ENCODE peak calls at places on chromosomes 7 and 10, in six cellular contexts. One of them, this sample, is unnamed.
A peak's percentile ranks its signal among the peaks of the same experiment; 100 is the strongest.

GRCh38 chr10:32155075-32155516 is 98.9 kb upstream of the KIF5B start:
- DNase-seq in neuronal stem cell: no peak
- DNase-seq in H9: no peak
- DNase-seq in H1: no peak
- DNase-seq in IMR-90: peak; percentile 63
- DNase-seq in mesenchymal stem cell: peak; percentile 56
- DNase-seq in this sample: no peak

GRCh38 chr7:104956753-104957450 is 57.1 kb upstream of the KMT2E start:
- DNase-seq in neuronal stem cell: no peak
- DNase-seq in H9: no peak
- DNase-seq in H1: no peak
- DNase-seq in IMR-90: peak; percentile 98
- DNase-seq in mesenchymal stem cell: peak; percentile 99
- DNase-seq in this sample: no peak

GRCh38 chr10:4498763-4499251 is 327.2 kb upstream of the AKR1E2 start:
- DNase-seq in neuronal stem cell: no peak
- DNase-seq in H9: no peak
- DNase-seq in H1: no peak
- DNase-seq in IMR-90: peak; percentile 94
- DNase-seq in mesenchymal stem cell: peak; percentile 83
- DNase-seq in this sample: no peak

GRCh38 chr10:17665742-17666141 is 21.8 kb downstream of the STAM start:
- DNase-seq in neuronal stem cell: no peak
- DNase-seq in H9: no peak
- DNase-seq in H1: no peak
- DNase-seq in IMR-90: peak; percentile 95
- DNase-seq in mesenchymal stem cell: peak; percentile 94
- DNase-seq in this sample: peak; percentile 45

GRCh38 chr7:18702071-18702829 is 206.7 kb downstream of the HDAC9 start:
- DNase-seq in neuronal stem cell: no peak
- DNase-seq in H9: no peak
- DNase-seq in H1: no peak
- DNase-seq in IMR-90: no peak
- DNase-seq in mesenchymal stem cell: no peak
- DNase-seq in this sample: no peak

GRCh38 chr10:90462761-90463160 is 395.1 kb downstream of the HTR7 start:
- DNase-seq in neuronal stem cell: no peak
- DNase-seq in H9: no peak
- DNase-seq in H1: no peak
- DNase-seq in IMR-90: peak; percentile 31
- DNase-seq in mesenchymal stem cell: peak; percentile 47
- DNase-seq in this sample: no peak

GRCh38 chr7:21338728-21339164 is 89.1 kb upstream of the SP4 start:
- DNase-seq in neuronal stem cell: no peak
- DNase-seq in H9: no peak
- DNase-seq in H1: no peak
- DNase-seq in IMR-90: no peak
- DNase-seq in mesenchymal stem cell: no peak
- DNase-seq in this sample: no peak

GRCh38 chr7:155914341-155914740 is 102.1 kb upstream of the SHH start:
- DNase-seq in neuronal stem cell: no peak
- DNase-seq in H9: no peak
- DNase-seq in H1: no peak
- DNase-seq in IMR-90: no peak
- DNase-seq in mesenchymal stem cell: no peak
- DNase-seq in this sample: no peak

GRCh38 chr10:15990523-15991129 is 130.3 kb upstream of the MINDY3 start:
- DNase-seq in neuronal stem cell: no peak
- DNase-seq in H9: no peak
- DNase-seq in H1: no peak
- DNase-seq in IMR-90: no peak
- DNase-seq in mesenchymal stem cell: no peak
- DNase-seq in this sample: no peak

GRCh38 chr7:19317461-19317860 is 172.2 kb upstream of the FERD3L start:
- DNase-seq in neuronal stem cell: no peak
- DNase-seq in H9: no peak
- DNase-seq in H1: no peak
- DNase-seq in IMR-90: peak; percentile 9
- DNase-seq in mesenchymal stem cell: no peak
- DNase-seq in this sample: no peak

GRCh38 chr7:25854608-25855497 is 297.1 kb upstream of the NFE2L3 start:
- DNase-seq in neuronal stem cell: peak; percentile 97
- DNase-seq in H9: peak; percentile 92
- DNase-seq in H1: no peak
- DNase-seq in IMR-90: peak; percentile 100
- DNase-seq in mesenchymal stem cell: peak; percentile 100
- DNase-seq in this sample: peak; percentile 100

GRCh38 chr7:133293390-133294110 is 40.7 kb downstream of the EXOC4 start:
- DNase-seq in neuronal stem cell: no peak
- DNase-seq in H9: no peak
- DNase-seq in H1: no peak
- DNase-seq in IMR-90: no peak
- DNase-seq in mesenchymal stem cell: no peak
- DNase-seq in this sample: no peak

GRCh38 chr7:117333168-117333567 is 10.3 kb upstream of the WNT2 start:
- DNase-seq in neuronal stem cell: no peak
- DNase-seq in H9: no peak
- DNase-seq in H1: no peak
- DNase-seq in IMR-90: no peak
- DNase-seq in mesenchymal stem cell: no peak
- DNase-seq in this sample: no peak

GRCh38 chr10:5545778-5546710 is 21.3 kb downstream of the CALML3 start:
- DNase-seq in neuronal stem cell: no peak
- DNase-seq in H9: no peak
- DNase-seq in H1: no peak
- DNase-seq in IMR-90: peak; percentile 97
- DNase-seq in mesenchymal stem cell: peak; percentile 93
- DNase-seq in this sample: no peak

GRCh38 chr7:154353385-154353784 is 301.2 kb downstream of the DPP6 start:
- DNase-seq in neuronal stem cell: no peak
- DNase-seq in H9: no peak
- DNase-seq in H1: no peak
- DNase-seq in IMR-90: no peak
- DNase-seq in mesenchymal stem cell: no peak
- DNase-seq in this sample: no peak

GRCh38 chr10:38025283-38025682 is 14.8 kb downstream of the ZNF33A start:
- DNase-seq in neuronal stem cell: no peak
- DNase-seq in H9: no peak
- DNase-seq in H1: no peak
- DNase-seq in IMR-90: no peak
- DNase-seq in mesenchymal stem cell: no peak
- DNase-seq in this sample: no peak

GRCh38 chr7:106757846-106758245 is 96.9 kb upstream of the CCDC71L start:
- DNase-seq in neuronal stem cell: no peak
- DNase-seq in H9: no peak
- DNase-seq in H1: no peak
- DNase-seq in IMR-90: peak; percentile 64
- DNase-seq in mesenchymal stem cell: no peak
- DNase-seq in this sample: no peak

GRCh38 chr7:44286618-44287487 is 38.5 kb downstream of the CAMK2B start:
- DNase-seq in neuronal stem cell: no peak
- DNase-seq in H9: peak; percentile 18
- DNase-seq in H1: peak; percentile 31
- DNase-seq in IMR-90: no peak
- DNase-seq in mesenchymal stem cell: no peak
- DNase-seq in this sample: no peak

GRCh38 chr10:61760943-61761824 is 98.5 kb downstream of the CABCOCO1 start:
- DNase-seq in neuronal stem cell: no peak
- DNase-seq in H9: no peak
- DNase-seq in H1: no peak
- DNase-seq in IMR-90: peak; percentile 87
- DNase-seq in mesenchymal stem cell: peak; percentile 84
- DNase-seq in this sample: no peak

GRCh38 chr10:123974406-123974805 is 82.8 kb upstream of the CPXM2 start:
- DNase-seq in neuronal stem cell: no peak
- DNase-seq in H9: no peak
- DNase-seq in H1: peak; percentile 46
- DNase-seq in IMR-90: peak; percentile 20
- DNase-seq in mesenchymal stem cell: peak; percentile 60
- DNase-seq in this sample: peak; percentile 67

GRCh38 chr7:121379930-121380329 is 16.2 kb downstream of the FAM3C start:
- DNase-seq in neuronal stem cell: no peak
- DNase-seq in H9: no peak
- DNase-seq in H1: no peak
- DNase-seq in IMR-90: no peak
- DNase-seq in mesenchymal stem cell: no peak
- DNase-seq in this sample: no peak

GRCh38 chr10:44370731-44371248 is 14.1 kb downstream of the CXCL12 start:
- DNase-seq in neuronal stem cell: no peak
- DNase-seq in H9: peak; percentile 85
- DNase-seq in H1: peak; percentile 80
- DNase-seq in IMR-90: no peak
- DNase-seq in mesenchymal stem cell: no peak
- DNase-seq in this sample: peak; percentile 96

GRCh38 chr7:80095545-80095944 is 39.1 kb upstream of the GNAI1 start:
- DNase-seq in neuronal stem cell: no peak
- DNase-seq in H9: no peak
- DNase-seq in H1: no peak
- DNase-seq in IMR-90: peak; percentile 29
- DNase-seq in mesenchymal stem cell: peak; percentile 32
- DNase-seq in this sample: no peak

GRCh38 chr10:75774780-75775490 is 343.5 kb downstream of the LRMDA start:
- DNase-seq in neuronal stem cell: no peak
- DNase-seq in H9: no peak
- DNase-seq in H1: no peak
- DNase-seq in IMR-90: no peak
- DNase-seq in mesenchymal stem cell: no peak
- DNase-seq in this sample: no peak

GRCh38 chr10:75779276-75779675 is 347.9 kb downstream of the LRMDA start:
- DNase-seq in neuronal stem cell: no peak
- DNase-seq in H9: no peak
- DNase-seq in H1: no peak
- DNase-seq in IMR-90: no peak
- DNase-seq in mesenchymal stem cell: no peak
- DNase-seq in this sample: no peak

GRCh38 chr10:75782463-75783248 is 351.2 kb downstream of the LRMDA start:
- DNase-seq in neuronal stem cell: no peak
- DNase-seq in H9: no peak
- DNase-seq in H1: no peak
- DNase-seq in IMR-90: no peak
- DNase-seq in mesenchymal stem cell: no peak
- DNase-seq in this sample: no peak

GRCh38 chr10:75776738-75777504 is 345.5 kb downstream of the LRMDA start:
- DNase-seq in neuronal stem cell: no peak
- DNase-seq in H9: no peak
- DNase-seq in H1: no peak
- DNase-seq in IMR-90: no peak
- DNase-seq in mesenchymal stem cell: no peak
- DNase-seq in this sample: no peak

GRCh38 chr10:75778665-75779064 is 347.2 kb downstream of the LRMDA start:
- DNase-seq in neuronal stem cell: no peak
- DNase-seq in H9: no peak
- DNase-seq in H1: no peak
- DNase-seq in IMR-90: no peak
- DNase-seq in mesenchymal stem cell: no peak
- DNase-seq in this sample: no peak
- H2AK5ac ChIP-seq in neuronal stem cell: no peak overlapping the region
- H2AK5ac ChIP-seq in H9: no peak overlapping the region
- H2AK5ac ChIP-seq in H1: no peak overlapping the region
- H2AK5ac ChIP-seq in IMR-90: no peak overlapping the region
- H2AK5ac ChIP-seq in mesenchymal stem cell: no peak overlapping the region
- H2AK5ac ChIP-seq in this sample: no peak overlapping the region

GRCh38 chr7:877312-878232 is 1.2 kb downstream of the GET4 start:
- DNase-seq in neuronal stem cell: no peak
- DNase-seq in H9: no peak
- DNase-seq in H1: no peak
- DNase-seq in IMR-90: no peak
- DNase-seq in mesenchymal stem cell: no peak
- DNase-seq in this sample: peak; percentile 44
- H2AK5ac ChIP-seq in neuronal stem cell: peak overlapping the region; percentile 82
- H2AK5ac ChIP-seq in H9: no peak overlapping the region
- H2AK5ac ChIP-seq in H1: no peak overlapping the region
- H2AK5ac ChIP-seq in IMR-90: peak overlapping the region; percentile 62
- H2AK5ac ChIP-seq in mesenchymal stem cell: no peak overlapping the region
- H2AK5ac ChIP-seq in this sample: no peak overlapping the region

GRCh38 chr10:77636967-77637473 is 588 bp downstream of the KCNMA1 start:
- DNase-seq in neuronal stem cell: no peak
- DNase-seq in H9: peak; percentile 41
- DNase-seq in H1: peak; percentile 64
- DNase-seq in IMR-90: no peak
- DNase-seq in mesenchymal stem cell: no peak
- DNase-seq in this sample: peak; percentile 13
- H2AK5ac ChIP-seq in neuronal stem cell: no peak overlapping the region
- H2AK5ac ChIP-seq in H9: no peak overlapping the region
- H2AK5ac ChIP-seq in H1: no peak overlapping the region
- H2AK5ac ChIP-seq in IMR-90: no peak overlapping the region
- H2AK5ac ChIP-seq in mesenchymal stem cell: no peak overlapping the region
- H2AK5ac ChIP-seq in this sample: no peak overlapping the region

DNA sequence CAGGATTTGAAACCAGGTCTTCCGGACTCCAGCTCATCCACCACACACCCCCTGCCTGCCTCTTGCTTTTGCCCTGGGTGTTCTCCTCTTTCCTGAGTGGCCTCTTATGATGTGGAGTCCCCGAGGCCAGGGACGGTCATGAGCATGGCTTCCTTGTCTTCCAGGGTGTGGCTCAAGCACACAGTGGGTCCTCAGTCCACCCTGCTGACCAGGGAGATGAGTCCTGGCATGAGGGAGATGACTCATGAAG is 32.8 kb downstream of the DNAJB12 start:
- DNase-seq in neuronal stem cell: no peak
- DNase-seq in H9: no peak
- DNase-seq in H1: no peak
- DNase-seq in IMR-90: no peak
- DNase-seq in mesenchymal stem cell: no peak
- DNase-seq in this sample: no peak
- H2AK5ac ChIP-seq in neuronal stem cell: peak overlapping the region; percentile 78
- H2AK5ac ChIP-seq in H9: no peak overlapping the region
- H2AK5ac ChIP-seq in H1: peak overlapping the region; percentile 88
- H2AK5ac ChIP-seq in IMR-90: peak overlapping the region; percentile 100
- H2AK5ac ChIP-seq in mesenchymal stem cell: peak overlapping the region; percentile 93
- H2AK5ac ChIP-seq in this sample: peak overlapping the region; percentile 90

DNA sequence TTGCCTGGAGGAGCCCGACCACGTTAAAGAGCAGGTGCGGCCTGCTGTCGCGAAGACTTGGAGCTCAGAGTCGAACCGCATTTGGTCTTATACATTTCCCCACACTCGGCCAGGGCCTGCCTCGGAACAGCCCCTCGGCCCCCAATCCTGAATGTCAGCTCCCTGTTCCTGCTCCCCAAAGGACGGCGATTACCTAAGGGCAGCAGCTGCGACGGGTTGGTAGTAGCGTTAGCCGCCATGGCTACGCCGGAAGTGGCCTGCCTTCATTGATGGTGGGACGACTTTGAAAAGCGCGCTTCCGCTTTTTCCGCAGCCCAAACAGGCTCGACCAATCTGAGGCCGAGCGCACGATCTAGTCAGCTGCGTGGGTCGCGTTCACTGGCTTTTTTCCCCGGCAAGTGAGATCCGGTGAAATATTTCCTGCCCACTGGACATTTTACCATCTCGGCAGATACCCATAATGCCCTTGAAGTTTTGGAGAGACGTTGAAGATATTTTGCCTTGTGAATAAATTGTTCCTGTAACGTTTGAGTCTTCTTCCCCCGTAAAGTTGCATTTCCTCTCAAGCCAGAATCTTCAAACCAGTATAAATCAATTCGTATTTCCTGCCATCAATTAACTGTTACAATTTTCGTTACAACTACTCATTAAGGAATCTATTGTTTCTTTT is at the start of gene LSM5:
- DNase-seq in neuronal stem cell: peak; percentile 82
- DNase-seq in H9: peak; percentile 87
- DNase-seq in H1: peak; percentile 84
- DNase-seq in IMR-90: peak; percentile 95
- DNase-seq in mesenchymal stem cell: peak; percentile 95
- DNase-seq in this sample: peak; percentile 96
- H2AK5ac ChIP-seq in neuronal stem cell: no peak within 1 kb of the TSS
- H2AK5ac ChIP-seq in H9: no peak within 1 kb of the TSS
- H2AK5ac ChIP-seq in H1: no peak within 1 kb of the TSS
- H2AK5ac ChIP-seq in IMR-90: peak within 1 kb of the TSS; percentile 81
- H2AK5ac ChIP-seq in mesenchymal stem cell: no peak within 1 kb of the TSS
- H2AK5ac ChIP-seq in this sample: no peak within 1 kb of the TSS